ENCODE peak calls at places on chromosomes 2 and 18, in six cellular contexts. W is HFFc6, I is esophagus squamous epithelium, R is HL-60, E is uterus, O is lower leg skin. F is an unnamed sample.

GRCh38 chr2:222622900-222623299 is 33.0 kb downstream of the FARSB start:
- DNase-seq in R (peak), E (no peak), I (no peak), O (no peak), W (no peak), F (no peak)

GRCh38 chr18:9673296-9674251 is 34.5 kb upstream of the RAB31 start:
- DNase-seq in O (peak), E (no peak), R (peak), W (peak), I (no peak), F (peak)

GRCh38 chr2:46122318-46122970 is 174.8 kb upstream of the EPAS1 start:
- DNase-seq in O (no peak), E (no peak), R (no peak), W (no peak), I (no peak), F (no peak)

GRCh38 chr2:120396519-120397361 is 50.8 kb downstream of the INHBB start:
- DNase-seq in W (no peak), O (peak), I (no peak), E (no peak), R (no peak), F (no peak)

GRCh38 chr18:79518028-79518682 is 122.4 kb downstream of the NFATC1 start:
- DNase-seq in W (no peak), O (peak), I (no peak), E (no peak), R (no peak), F (no peak)

GRCh38 chr2:11140492-11140891 is 14.8 kb upstream of the SLC66A3 start:
- DNase-seq in W (peak), E (no peak), I (no peak), R (no peak), O (no peak), F (no peak)

GRCh38 chr2:122236152-122236892 is 480.9 kb downstream of the TSN start:
- DNase-seq in W (peak), E (peak), I (no peak), R (peak), O (no peak), F (peak)

GRCh38 chr2:129233751-129234406 is 745.6 kb upstream of the RAB6C start:
- DNase-seq in E (no peak), W (no peak), I (no peak), R (no peak), O (no peak), F (no peak)

GRCh38 chr2:144217853-144218633 is 301.9 kb downstream of the ZEB2 start:
- DNase-seq in R (no peak), O (no peak), I (no peak), W (peak), E (no peak), F (no peak)

GRCh38 chr2:106869512-106870276 is 16.3 kb downstream of the ST6GAL2 start:
- DNase-seq in O (peak), I (no peak), E (no peak), R (no peak), W (no peak), F (no peak)

GRCh38 chr2:128442053-128442751 is 123.5 kb upstream of the HS6ST1 start:
- DNase-seq in I (no peak), O (peak), W (no peak), E (no peak), R (peak), F (no peak)

GRCh38 chr2:11411768-11412448 is 54.1 kb downstream of the E2F6 start:
- DNase-seq in I (no peak), O (peak), W (peak), E (peak), R (peak), F (no peak)

DNA sequence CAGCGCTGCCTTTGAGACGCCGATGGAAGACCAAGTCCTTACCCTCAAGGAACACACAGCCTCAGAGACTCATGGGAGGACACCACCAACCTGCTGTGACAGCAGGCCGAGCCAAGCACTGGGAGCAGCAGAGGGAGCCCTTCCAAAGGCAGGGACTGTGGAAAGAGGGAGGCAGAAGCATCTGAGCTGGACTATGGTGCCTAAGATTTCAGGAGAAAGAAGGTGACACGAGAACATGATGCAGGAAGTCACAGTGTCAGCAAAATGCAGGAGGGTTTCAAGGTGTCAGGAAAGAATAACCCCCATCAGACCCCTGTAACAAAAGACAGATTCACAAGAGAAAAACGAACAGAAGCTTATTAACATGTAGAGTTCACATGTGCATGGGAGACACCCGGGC is 24.2 kb upstream of the COX7A2L start:
- DNase-seq in I (no peak), O (no peak), R (no peak), E (no peak), W (peak), F (no peak)
- TF ChIP-seq CTCF in I (no peak), O (no peak), R (no peak), E (no peak), W (peak), F (peak)

DNA sequence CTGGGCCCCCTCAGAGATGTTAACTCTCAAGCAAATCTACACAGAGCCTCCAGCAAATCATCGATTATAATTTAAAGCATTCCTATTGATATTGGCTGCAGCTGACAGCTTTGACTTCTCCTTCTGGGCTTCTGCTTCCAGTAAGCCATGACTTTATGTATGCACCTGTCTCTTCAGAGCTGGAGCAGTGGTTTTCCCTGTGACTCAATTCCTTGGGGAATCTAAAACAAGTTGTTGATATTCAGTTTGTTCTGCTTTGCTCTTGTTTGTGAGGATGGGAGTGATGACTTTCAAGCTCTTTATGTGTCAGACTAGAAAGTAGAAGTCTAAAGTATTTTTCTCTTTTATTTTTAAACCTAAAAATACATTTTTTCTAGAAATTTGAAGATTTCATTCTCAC is 45.1 kb upstream of the TNP1 start:
- DNase-seq in E (no peak), O (no peak), I (no peak), R (no peak), W (no peak), F (no peak)
- TF ChIP-seq CTCF in E (no peak), O (no peak), I (no peak), R (no peak), W (no peak), F (no peak)

GRCh38 chr2:230417436-230417835 is 1.4 kb downstream of the SP100 start:
- DNase-seq in O (no peak), R (no peak), I (no peak), E (no peak), W (no peak), F (no peak)

GRCh38 chr2:230423851-230424458 is 8.0 kb downstream of the SP100 start:
- DNase-seq in E (no peak), W (no peak), O (no peak), I (no peak), R (no peak), F (no peak)

GRCh38 chr2:230418341-230419016 is 2.5 kb downstream of the SP100 start:
- DNase-seq in E (no peak), O (no peak), I (no peak), W (peak), R (no peak), F (no peak)

GRCh38 chr2:230425377-230425776 is 9.4 kb downstream of the SP100 start:
- DNase-seq in E (no peak), R (no peak), I (no peak), O (no peak), W (no peak), F (no peak)

GRCh38 chr2:230422149-230422548 is 6.1 kb downstream of the SP100 start:
- DNase-seq in I (no peak), W (no peak), E (no peak), O (no peak), R (no peak), F (no peak)
- TF ChIP-seq CTCF in I (no peak), W (peak), E (no peak), O (no peak), R (no peak), F (no peak)

GRCh38 chr18:72541871-72542690 is 2.1 kb downstream of the CBLN2 start:
- DNase-seq in R (no peak), W (no peak), E (no peak), I (no peak), O (no peak), F (no peak)
- TF ChIP-seq CTCF in R (no peak), W (no peak), E (no peak), I (no peak), O (no peak), F (no peak)

DNA sequence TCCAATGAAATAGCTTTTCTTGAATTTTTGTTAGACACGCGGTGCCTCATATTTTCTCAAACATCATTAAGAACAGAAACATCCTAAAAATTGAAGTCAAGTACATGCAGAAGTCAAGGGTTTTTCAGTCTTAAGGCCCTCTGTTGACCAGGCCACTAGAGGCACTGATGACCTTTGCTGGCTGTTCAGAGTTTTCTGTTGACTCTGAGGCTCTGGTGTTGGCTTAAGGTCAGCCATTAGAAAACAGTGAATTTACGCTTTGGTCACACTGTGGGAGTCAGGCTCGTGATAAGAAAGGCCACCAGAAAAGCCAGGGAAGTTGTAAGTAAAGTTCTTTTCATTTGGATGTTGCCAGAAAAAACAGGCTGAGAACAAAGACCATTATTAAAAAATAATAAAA is 5.8 kb upstream of the UPP2 start:
- DNase-seq in O (no peak), R (no peak), W (no peak), I (no peak), E (no peak), F (no peak)
- TF ChIP-seq CTCF in O (no peak), R (no peak), W (no peak), I (no peak), E (no peak), F (no peak)

GRCh38 chr2:177818412-177818811 is 254.2 kb downstream of the PDE11A start:
- DNase-seq in R (no peak), I (no peak), O (no peak), E (no peak), W (no peak), F (no peak)
- TF ChIP-seq CTCF in R (no peak), I (no peak), O (no peak), E (no peak), W (no peak), F (no peak)

DNA sequence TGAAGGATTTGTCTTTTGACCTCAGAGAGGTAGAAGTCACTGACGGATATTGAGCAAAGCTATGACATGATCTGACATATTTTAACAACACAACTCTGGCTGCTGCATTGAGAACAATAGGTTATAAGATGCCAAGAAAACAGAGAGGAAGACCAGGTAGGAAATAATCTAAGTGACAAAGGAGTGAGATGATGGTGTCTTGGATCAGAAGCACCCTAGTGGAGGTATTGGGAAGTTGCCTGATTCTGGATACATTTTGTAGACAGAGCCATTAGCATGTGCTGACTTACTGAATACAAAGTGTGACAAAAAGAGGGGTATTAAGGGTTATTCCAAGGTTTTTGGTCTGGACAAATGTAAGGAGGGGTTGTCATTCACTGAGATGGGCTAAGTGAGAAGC is 1438.1 kb downstream of the DPP10 start:
- DNase-seq in O (no peak), R (no peak), W (no peak), E (no peak), I (no peak), F (no peak)
- TF ChIP-seq CTCF in O (no peak), R (no peak), W (no peak), E (no peak), I (no peak), F (no peak)

GRCh38 chr2:134782792-134783191 is 55.6 kb upstream of the ACMSD start:
- DNase-seq in O (no peak), I (no peak), E (no peak), W (peak), R (peak), F (no peak)
- TF ChIP-seq CTCF in O (no peak), I (no peak), E (no peak), W (peak), R (no peak), F (no peak)

DNA sequence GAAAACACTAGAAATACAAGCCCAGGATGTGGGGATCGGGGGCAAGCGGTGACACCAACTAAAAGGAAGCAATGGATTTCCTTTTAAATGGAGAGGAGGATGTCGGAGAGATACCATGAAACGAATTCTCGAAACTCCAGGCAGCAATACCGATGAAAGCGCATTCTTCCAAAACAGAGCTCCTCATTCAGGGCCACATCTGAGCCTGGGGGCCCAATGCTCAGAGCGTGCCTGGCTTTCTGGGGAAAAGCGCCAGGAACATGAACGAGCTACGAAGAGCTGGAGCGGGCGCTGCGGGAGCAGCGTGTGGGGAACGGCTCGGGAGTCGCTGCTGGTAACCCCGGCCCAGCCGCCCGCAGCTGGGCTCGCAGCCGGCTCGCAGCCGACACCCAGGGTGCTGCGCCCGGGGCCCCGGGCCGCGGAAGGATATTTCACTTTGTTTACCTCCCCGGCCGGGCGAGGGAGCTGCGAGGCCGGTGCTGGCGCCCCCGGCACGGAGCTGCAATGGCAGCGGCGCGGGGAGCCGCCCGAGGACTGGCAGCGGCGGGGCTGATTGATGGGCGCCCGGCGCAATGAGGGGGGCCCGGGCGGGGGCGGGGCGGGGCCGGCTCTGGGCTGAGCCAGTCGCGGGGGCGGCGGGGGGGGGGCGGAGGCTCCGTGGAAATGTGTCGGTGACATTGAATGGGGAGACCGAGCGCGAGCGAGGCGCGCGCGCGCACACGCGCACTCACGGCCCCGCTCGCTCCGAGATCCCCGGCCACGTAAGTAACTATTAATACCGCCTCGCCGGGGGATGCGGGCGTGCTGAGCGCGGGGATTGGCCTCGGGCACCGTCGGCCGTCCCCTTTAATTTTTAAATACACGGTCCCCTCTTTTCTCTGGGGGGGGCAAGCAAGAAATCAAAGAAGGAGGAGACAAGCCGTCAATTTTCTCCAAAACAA is at the start of gene TRIB2:
- DNase-seq in O (peak), R (peak), I (peak), W (peak), E (peak), F (peak)
- TF ChIP-seq CTCF in O (no peak), R (no peak), I (no peak), W (peak), E (no peak), F (no peak)